ENCODE peak calls at places on chromosome 9, in nine cellular contexts. One of them, this sample, is unnamed. For H3K4me1, the result is how much of the 10 kb centered on the place peaks cover.

GRCh38 chr9:114184071-114184470 is 28.7 kb downstream of the COL27A1 start:
- DNase-seq in A549: no peak
- DNase-seq in tibial artery: no peak
- DNase-seq in testis: no peak
- DNase-seq in left ventricle myocardium inferior: no peak
- DNase-seq in right lobe of liver: peak
- DNase-seq in mucosa of descending colon: no peak
- DNase-seq in colonic mucosa: no peak
- DNase-seq in suprapubic skin: no peak
- DNase-seq in this sample: peak

GRCh38 chr9:117860849-117861248 is 156.6 kb downstream of the TLR4 start:
- DNase-seq in A549: no peak
- DNase-seq in tibial artery: no peak
- DNase-seq in testis: no peak
- DNase-seq in left ventricle myocardium inferior: no peak
- DNase-seq in right lobe of liver: no peak
- DNase-seq in mucosa of descending colon: no peak
- DNase-seq in colonic mucosa: no peak
- DNase-seq in suprapubic skin: no peak
- DNase-seq in this sample: no peak

GRCh38 chr9:108676344-108676743 is 179.4 kb downstream of the ACTL7B start:
- DNase-seq in A549: no peak
- DNase-seq in tibial artery: no peak
- DNase-seq in testis: no peak
- DNase-seq in left ventricle myocardium inferior: no peak
- DNase-seq in right lobe of liver: no peak
- DNase-seq in mucosa of descending colon: no peak
- DNase-seq in colonic mucosa: no peak
- DNase-seq in suprapubic skin: no peak
- DNase-seq in this sample: no peak

GRCh38 chr9:14247577-14247976 is 66.4 kb downstream of the NFIB start:
- DNase-seq in A549: no peak
- DNase-seq in tibial artery: no peak
- DNase-seq in testis: no peak
- DNase-seq in left ventricle myocardium inferior: no peak
- DNase-seq in right lobe of liver: no peak
- DNase-seq in mucosa of descending colon: no peak
- DNase-seq in colonic mucosa: no peak
- DNase-seq in suprapubic skin: no peak
- DNase-seq in this sample: no peak

GRCh38 chr9:98172604-98173003 is 19.8 kb downstream of the CORO2A start:
- DNase-seq in A549: peak
- DNase-seq in tibial artery: no peak
- DNase-seq in testis: no peak
- DNase-seq in left ventricle myocardium inferior: no peak
- DNase-seq in right lobe of liver: no peak
- DNase-seq in mucosa of descending colon: no peak
- DNase-seq in colonic mucosa: no peak
- DNase-seq in suprapubic skin: no peak
- DNase-seq in this sample: no peak

GRCh38 chr9:120925535-120926396 is 830 bp downstream of the TRAF1 start:
- DNase-seq in A549: peak
- DNase-seq in tibial artery: peak
- DNase-seq in testis: no peak
- DNase-seq in left ventricle myocardium inferior: no peak
- DNase-seq in right lobe of liver: no peak
- DNase-seq in mucosa of descending colon: no peak
- DNase-seq in colonic mucosa: no peak
- DNase-seq in suprapubic skin: no peak
- DNase-seq in this sample: no peak

GRCh38 chr9:87639949-87640348 is 86.0 kb upstream of the CTSL start:
- DNase-seq in A549: no peak
- DNase-seq in tibial artery: no peak
- DNase-seq in testis: no peak
- DNase-seq in left ventricle myocardium inferior: no peak
- DNase-seq in right lobe of liver: no peak
- DNase-seq in mucosa of descending colon: no peak
- DNase-seq in colonic mucosa: no peak
- DNase-seq in suprapubic skin: no peak
- DNase-seq in this sample: no peak

GRCh38 chr9:36325081-36325828 is 67.0 kb upstream of the GNE start:
- DNase-seq in A549: no peak
- DNase-seq in tibial artery: peak
- DNase-seq in testis: peak
- DNase-seq in left ventricle myocardium inferior: peak
- DNase-seq in right lobe of liver: peak
- DNase-seq in mucosa of descending colon: peak
- DNase-seq in colonic mucosa: no peak
- DNase-seq in suprapubic skin: peak
- DNase-seq in this sample: no peak

GRCh38 chr9:91494751-91495150 is 71.1 kb upstream of the NFIL3 start:
- DNase-seq in A549: no peak
- DNase-seq in tibial artery: no peak
- DNase-seq in testis: no peak
- DNase-seq in left ventricle myocardium inferior: no peak
- DNase-seq in right lobe of liver: no peak
- DNase-seq in mucosa of descending colon: no peak
- DNase-seq in colonic mucosa: no peak
- DNase-seq in suprapubic skin: no peak
- DNase-seq in this sample: no peak

GRCh38 chr9:83937861-83938455 is 16.7 kb upstream of the KIF27 start:
- DNase-seq in A549: peak
- DNase-seq in tibial artery: no peak
- DNase-seq in testis: no peak
- DNase-seq in left ventricle myocardium inferior: no peak
- DNase-seq in right lobe of liver: no peak
- DNase-seq in mucosa of descending colon: no peak
- DNase-seq in colonic mucosa: no peak
- DNase-seq in suprapubic skin: no peak
- DNase-seq in this sample: no peak

GRCh38 chr9:16924311-16924915 is 53.9 kb upstream of the BNC2 start:
- DNase-seq in A549: no peak
- DNase-seq in tibial artery: no peak
- DNase-seq in testis: no peak
- DNase-seq in left ventricle myocardium inferior: no peak
- DNase-seq in right lobe of liver: no peak
- DNase-seq in mucosa of descending colon: no peak
- DNase-seq in colonic mucosa: no peak
- DNase-seq in suprapubic skin: no peak
- DNase-seq in this sample: no peak

GRCh38 chr9:33506626-33507370 is 17.3 kb upstream of the ANKRD18B start:
- DNase-seq in A549: peak
- DNase-seq in tibial artery: no peak
- DNase-seq in testis: peak
- DNase-seq in left ventricle myocardium inferior: no peak
- DNase-seq in right lobe of liver: no peak
- DNase-seq in mucosa of descending colon: no peak
- DNase-seq in colonic mucosa: no peak
- DNase-seq in suprapubic skin: no peak
- DNase-seq in this sample: no peak

GRCh38 chr9:134179918-134180785 is 15.8 kb upstream of the RNU6ATAC start:
- DNase-seq in A549: no peak
- DNase-seq in tibial artery: peak
- DNase-seq in testis: no peak
- DNase-seq in left ventricle myocardium inferior: no peak
- DNase-seq in right lobe of liver: no peak
- DNase-seq in mucosa of descending colon: no peak
- DNase-seq in colonic mucosa: no peak
- DNase-seq in suprapubic skin: peak
- DNase-seq in this sample: no peak

GRCh38 chr9:28365736-28366135 is 792.5 kb upstream of the C9orf72 start:
- DNase-seq in A549: no peak
- DNase-seq in tibial artery: no peak
- DNase-seq in testis: no peak
- DNase-seq in left ventricle myocardium inferior: no peak
- DNase-seq in right lobe of liver: no peak
- DNase-seq in mucosa of descending colon: no peak
- DNase-seq in colonic mucosa: no peak
- DNase-seq in suprapubic skin: no peak
- DNase-seq in this sample: no peak

GRCh38 chr9:121484659-121485446 is 14.8 kb downstream of the GGTA1 start:
- DNase-seq in A549: no peak
- DNase-seq in tibial artery: no peak
- DNase-seq in testis: no peak
- DNase-seq in left ventricle myocardium inferior: no peak
- DNase-seq in right lobe of liver: no peak
- DNase-seq in mucosa of descending colon: no peak
- DNase-seq in colonic mucosa: no peak
- DNase-seq in suprapubic skin: no peak
- DNase-seq in this sample: no peak

GRCh38 chr9:124218438-124219289 is 39.1 kb upstream of the NEK6 start:
- DNase-seq in A549: peak
- DNase-seq in tibial artery: peak
- DNase-seq in testis: peak
- DNase-seq in left ventricle myocardium inferior: no peak
- DNase-seq in right lobe of liver: peak
- DNase-seq in mucosa of descending colon: peak
- DNase-seq in colonic mucosa: peak
- DNase-seq in suprapubic skin: peak
- DNase-seq in this sample: peak

DNA sequence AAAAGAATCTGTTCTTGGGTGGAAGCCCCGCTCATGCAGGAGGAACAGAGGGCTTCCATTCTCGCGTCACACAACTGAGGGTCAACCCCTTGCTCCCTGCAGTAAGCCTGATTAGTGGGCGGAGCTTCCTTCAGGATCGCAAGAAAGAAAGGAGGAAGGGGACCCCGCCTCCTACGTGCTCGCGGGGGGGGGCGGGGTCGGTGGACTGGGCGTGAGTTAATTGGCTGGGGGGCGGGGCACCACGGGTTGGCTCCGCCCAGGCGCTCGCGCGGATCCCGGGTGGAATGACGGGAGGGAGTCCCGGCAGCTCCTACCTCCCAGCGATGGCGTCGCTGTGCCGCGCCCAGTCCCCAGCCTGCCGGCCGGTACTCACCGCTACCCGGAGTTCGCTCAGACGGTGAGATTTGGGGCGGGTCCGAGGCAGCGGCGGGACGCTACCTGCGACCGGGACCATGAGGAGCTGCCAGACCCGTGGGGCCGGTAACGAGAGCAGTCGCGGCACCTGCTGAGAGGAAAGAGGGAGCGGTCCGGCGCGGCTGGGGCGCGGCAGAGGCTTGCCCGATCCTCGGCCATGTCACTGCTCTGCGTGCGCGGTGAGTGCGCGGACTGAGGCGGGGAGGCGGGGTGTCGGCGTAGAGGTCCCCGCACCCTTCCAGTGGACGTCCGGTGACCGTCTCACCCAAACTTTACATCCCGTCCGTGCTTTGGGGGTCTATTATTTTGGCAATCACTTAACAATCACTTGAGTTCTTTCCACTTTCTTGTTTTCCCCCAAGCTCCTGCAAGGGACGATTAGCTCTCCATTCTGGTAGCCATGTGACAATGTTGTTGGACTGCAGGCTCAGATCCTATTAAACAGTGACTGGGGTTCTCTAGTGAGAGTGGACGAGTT is at the start of gene UNC13B:
- DNase-seq in A549: peak
- DNase-seq in tibial artery: peak
- DNase-seq in testis: peak
- DNase-seq in left ventricle myocardium inferior: peak
- DNase-seq in right lobe of liver: peak
- DNase-seq in mucosa of descending colon: peak
- DNase-seq in colonic mucosa: peak
- DNase-seq in suprapubic skin: peak
- DNase-seq in this sample: peak
- TF ChIP-seq CTCF in A549: peak
- TF ChIP-seq CTCF in tibial artery: peak
- TF ChIP-seq CTCF in testis: no peak
- TF ChIP-seq CTCF in left ventricle myocardium inferior: no peak
- TF ChIP-seq CTCF in right lobe of liver: peak
- TF ChIP-seq CTCF in mucosa of descending colon: no peak
- TF ChIP-seq CTCF in colonic mucosa: no peak
- TF ChIP-seq CTCF in suprapubic skin: no peak
- TF ChIP-seq CTCF in this sample: no peak

GRCh38 chr9:92745236-92745790 is 19.3 kb downstream of the BICD2 start:
- DNase-seq in A549: no peak
- DNase-seq in tibial artery: no peak
- DNase-seq in testis: no peak
- DNase-seq in left ventricle myocardium inferior: no peak
- DNase-seq in right lobe of liver: no peak
- DNase-seq in mucosa of descending colon: peak
- DNase-seq in colonic mucosa: no peak
- DNase-seq in suprapubic skin: peak
- DNase-seq in this sample: no peak
- H3K4me1 ChIP-seq in A549: under half
- H3K4me1 ChIP-seq in tibial artery: under half
- H3K4me1 ChIP-seq in testis: under half
- H3K4me1 ChIP-seq in left ventricle myocardium inferior: half or more
- H3K4me1 ChIP-seq in right lobe of liver: under half
- H3K4me1 ChIP-seq in mucosa of descending colon: under half
- H3K4me1 ChIP-seq in colonic mucosa: under half
- H3K4me1 ChIP-seq in suprapubic skin: half or more
- H3K4me1 ChIP-seq in this sample: under half

GRCh38 chr9:112166176-112167140 is 8.6 kb downstream of the SUSD1 start:
- DNase-seq in A549: peak
- DNase-seq in tibial artery: no peak
- DNase-seq in testis: no peak
- DNase-seq in left ventricle myocardium inferior: no peak
- DNase-seq in right lobe of liver: no peak
- DNase-seq in mucosa of descending colon: no peak
- DNase-seq in colonic mucosa: no peak
- DNase-seq in suprapubic skin: no peak
- DNase-seq in this sample: no peak
- TF ChIP-seq CTCF in A549: peak
- TF ChIP-seq CTCF in tibial artery: peak
- TF ChIP-seq CTCF in testis: no peak
- TF ChIP-seq CTCF in left ventricle myocardium inferior: peak
- TF ChIP-seq CTCF in right lobe of liver: no peak
- TF ChIP-seq CTCF in mucosa of descending colon: no peak
- TF ChIP-seq CTCF in colonic mucosa: no peak
- TF ChIP-seq CTCF in suprapubic skin: no peak
- TF ChIP-seq CTCF in this sample: no peak

GRCh38 chr9:136545966-136546696 is at the start of gene NOTCH1:
- DNase-seq in A549: peak
- DNase-seq in tibial artery: peak
- DNase-seq in testis: peak
- DNase-seq in left ventricle myocardium inferior: peak
- DNase-seq in right lobe of liver: peak
- DNase-seq in mucosa of descending colon: peak
- DNase-seq in colonic mucosa: peak
- DNase-seq in suprapubic skin: peak
- DNase-seq in this sample: peak

GRCh38 chr9:136544549-136545064 is 1.2 kb downstream of the NOTCH1 start:
- DNase-seq in A549: no peak
- DNase-seq in tibial artery: peak
- DNase-seq in testis: peak
- DNase-seq in left ventricle myocardium inferior: peak
- DNase-seq in right lobe of liver: no peak
- DNase-seq in mucosa of descending colon: peak
- DNase-seq in colonic mucosa: peak
- DNase-seq in suprapubic skin: no peak
- DNase-seq in this sample: peak

GRCh38 chr9:136547508-136548215 is 1.8 kb upstream of the NOTCH1 start:
- DNase-seq in A549: no peak
- DNase-seq in tibial artery: no peak
- DNase-seq in testis: no peak
- DNase-seq in left ventricle myocardium inferior: no peak
- DNase-seq in right lobe of liver: no peak
- DNase-seq in mucosa of descending colon: peak
- DNase-seq in colonic mucosa: no peak
- DNase-seq in suprapubic skin: no peak
- DNase-seq in this sample: peak

GRCh38 chr9:136545065-136545965 is 533 bp downstream of the NOTCH1 start:
- DNase-seq in A549: no peak
- DNase-seq in tibial artery: no peak
- DNase-seq in testis: no peak
- DNase-seq in left ventricle myocardium inferior: no peak
- DNase-seq in right lobe of liver: no peak
- DNase-seq in mucosa of descending colon: peak
- DNase-seq in colonic mucosa: no peak
- DNase-seq in suprapubic skin: no peak
- DNase-seq in this sample: no peak

GRCh38 chr9:136546697-136547481 is 1.0 kb upstream of the NOTCH1 start:
- DNase-seq in A549: peak
- DNase-seq in tibial artery: peak
- DNase-seq in testis: peak
- DNase-seq in left ventricle myocardium inferior: peak
- DNase-seq in right lobe of liver: peak
- DNase-seq in mucosa of descending colon: peak
- DNase-seq in colonic mucosa: peak
- DNase-seq in suprapubic skin: peak
- DNase-seq in this sample: peak
- H3K4me1 ChIP-seq in A549: under half
- H3K4me1 ChIP-seq in tibial artery: half or more
- H3K4me1 ChIP-seq in testis: under half
- H3K4me1 ChIP-seq in left ventricle myocardium inferior: half or more
- H3K4me1 ChIP-seq in right lobe of liver: under half
- H3K4me1 ChIP-seq in mucosa of descending colon: half or more
- H3K4me1 ChIP-seq in colonic mucosa: under half
- H3K4me1 ChIP-seq in suprapubic skin: half or more
- H3K4me1 ChIP-seq in this sample: half or more

This sample was measured in pancreas.